ENCODE peak calls at places on chromosomes 13 and 19, in seven cellular contexts. J is PC-3, A is thoracic aorta, I is AG04450, H is heart left ventricle, V is PC-9, C is uterus. U is an unnamed sample.

GRCh38 chr19:56508282-56508778 is 675 bp downstream of the ZNF471 start:
- DNase-seq in J (no peak), A (no peak), I (no peak), H (no peak), V (no peak), C (no peak), U (no peak)

GRCh38 chr19:28404462-28404861 is 808.5 kb downstream of the UQCRFS1 start:
- DNase-seq in J (no peak), A (no peak), I (no peak), H (no peak), V (no peak), C (no peak), U (no peak)

GRCh38 chr19:16074488-16075365 is 1.6 kb upstream of the TPM4 start:
- DNase-seq in J (no peak), A (no peak), I (no peak), H (no peak), V (no peak), C (no peak), U (no peak)

GRCh38 chr13:79658333-79658975 is 177.5 kb downstream of the NDFIP2 start:
- DNase-seq in J (no peak), A (no peak), I (no peak), H (no peak), V (no peak), C (no peak), U (no peak)

GRCh38 chr19:8640402-8641004 is 10.1 kb downstream of the NFILZ start:
- DNase-seq in J (no peak), A (no peak), I (no peak), H (peak), V (no peak), C (no peak), U (no peak)

GRCh38 chr13:71712988-71713653 is 153.9 kb downstream of the DACH1 start:
- DNase-seq in J (no peak), A (no peak), I (no peak), H (peak), V (peak), C (no peak), U (no peak)

GRCh38 chr13:40492511-40492910 is 173.9 kb downstream of the FOXO1 start:
- DNase-seq in J (no peak), A (no peak), I (no peak), H (peak), V (no peak), C (no peak), U (no peak)

GRCh38 chr19:42120276-42121010 is 11.8 kb downstream of the POU2F2 start:
- DNase-seq in J (no peak), A (no peak), I (no peak), H (no peak), V (no peak), C (no peak), U (no peak)

GRCh38 chr13:83765796-83766195 is 116.5 kb downstream of the SLITRK1 start:
- DNase-seq in J (no peak), A (no peak), I (no peak), H (no peak), V (no peak), C (no peak), U (no peak)

GRCh38 chr19:51607920-51608562 is 22.2 kb downstream of the SIGLEC5 start:
- DNase-seq in J (peak), A (no peak), I (peak), H (peak), V (peak), C (peak), U (peak)

GRCh38 chr19:31141301-31141700 is 207.9 kb downstream of the TSHZ3 start:
- DNase-seq in J (no peak), A (no peak), I (no peak), H (no peak), V (no peak), C (no peak), U (no peak)

GRCh38 chr19:40398417-40399056 is 8.6 kb upstream of the HIPK4 start:
- DNase-seq in J (no peak), A (no peak), I (no peak), H (no peak), V (no peak), C (no peak), U (no peak)

GRCh38 chr13:80367473-80367872 is 26.5 kb upstream of the SPRY2 start:
- DNase-seq in J (no peak), A (no peak), I (no peak), H (no peak), V (no peak), C (no peak), U (no peak)

GRCh38 chr19:42380155-42380554 is 9.9 kb downstream of the CNFN start:
- DNase-seq in J (no peak), A (no peak), I (no peak), H (no peak), V (no peak), C (no peak), U (no peak)

GRCh38 chr19:6414033-6414643 is 10.5 kb downstream of the KHSRP start:
- DNase-seq in J (no peak), A (no peak), I (no peak), H (no peak), V (no peak), C (no peak), U (no peak)

GRCh38 chr13:66996503-66996902 is 233.6 kb downstream of the PCDH9 start:
- DNase-seq in J (peak), A (no peak), I (no peak), H (no peak), V (no peak), C (no peak), U (no peak)

GRCh38 chr19:52603558-52604207 is 33.6 kb downstream of the ZNF701 start:
- DNase-seq in J (no peak), A (no peak), I (no peak), H (no peak), V (no peak), C (no peak), U (no peak)

GRCh38 chr19:54186351-54186750 is 3.0 kb downstream of the MBOAT7 start:
- DNase-seq in J (peak), A (no peak), I (no peak), H (no peak), V (no peak), C (no peak), U (no peak)

GRCh38 chr19:7376151-7376852 is 27.6 kb downstream of the ARHGEF18 start:
- DNase-seq in J (peak), A (no peak), I (no peak), H (no peak), V (peak), C (no peak), U (no peak)

GRCh38 chr13:85497652-85498051 is 301.6 kb downstream of the SLITRK6 start:
- DNase-seq in J (peak), A (no peak), I (peak), H (no peak), V (peak), C (no peak), U (peak)

GRCh38 chr13:40070357-40070756 is 414.9 kb downstream of the COG6 start:
- DNase-seq in J (no peak), A (no peak), I (no peak), H (no peak), V (no peak), C (no peak), U (no peak)

GRCh38 chr19:38949580-38950367 is 19.0 kb downstream of the MRPS12 start:
- DNase-seq in J (peak), A (peak), I (no peak), H (peak), V (peak), C (peak), U (no peak)

GRCh38 chr19:4474504-4475136 is 2.5 kb downstream of the HDGFL2 start:
- DNase-seq in J (peak), A (no peak), I (no peak), H (no peak), V (no peak), C (no peak), U (no peak)

GRCh38 chr13:113744197-113745000 is 14.6 kb upstream of the TMEM255B start:
- DNase-seq in J (no peak), A (no peak), I (no peak), H (no peak), V (no peak), C (no peak), U (no peak)

GRCh38 chr13:63081400-63082014 is 1665.9 kb upstream of the PCDH20 start:
- DNase-seq in J (no peak), A (no peak), I (no peak), H (no peak), V (no peak), C (no peak), U (no peak)

GRCh38 chr13:30172593-30173300 is 134.6 kb downstream of the KATNAL1 start:
- DNase-seq in J (no peak), A (no peak), I (no peak), H (no peak), V (no peak), C (peak), U (no peak)

GRCh38 chr13:26558074-26558805 is 757 bp downstream of the WASF3 start:
- DNase-seq in J (no peak), A (no peak), I (no peak), H (peak), V (no peak), C (peak), U (no peak)

GRCh38 chr13:109840201-109840892 is 54.0 kb upstream of the IRS2 start:
- DNase-seq in J (peak), A (no peak), I (no peak), H (no peak), V (peak), C (no peak), U (peak)
- H3K27ac ChIP-seq in J (peak), A (no peak), I (no peak), H (no peak), V (peak), C (no peak), U (peak)

GRCh38 chr19:49165865-49166301 is 8.3 kb downstream of the TRPM4 start:
- DNase-seq in J (no peak), A (no peak), I (no peak), H (no peak), V (no peak), C (no peak), U (no peak)
- H3K27ac ChIP-seq in J (no peak), A (peak), I (no peak), H (peak), V (no peak), C (no peak), U (no peak)

GRCh38 chr19:36006955-36007354 is 1.7 kb downstream of the SYNE4 start:
- DNase-seq in J (no peak), A (no peak), I (no peak), H (no peak), V (no peak), C (no peak), U (no peak)

GRCh38 chr19:36010402-36010801 is 1.8 kb upstream of the SYNE4 start:
- DNase-seq in J (no peak), A (no peak), I (no peak), H (no peak), V (no peak), C (no peak), U (no peak)

GRCh38 chr19:36009633-36010379 is 1.2 kb upstream of the SYNE4 start:
- DNase-seq in J (no peak), A (no peak), I (no peak), H (no peak), V (no peak), C (no peak), U (no peak)

GRCh38 chr19:36008336-36008978 is at the start of gene SYNE4:
- DNase-seq in J (peak), A (no peak), I (no peak), H (no peak), V (peak), C (no peak), U (no peak)

DNA sequence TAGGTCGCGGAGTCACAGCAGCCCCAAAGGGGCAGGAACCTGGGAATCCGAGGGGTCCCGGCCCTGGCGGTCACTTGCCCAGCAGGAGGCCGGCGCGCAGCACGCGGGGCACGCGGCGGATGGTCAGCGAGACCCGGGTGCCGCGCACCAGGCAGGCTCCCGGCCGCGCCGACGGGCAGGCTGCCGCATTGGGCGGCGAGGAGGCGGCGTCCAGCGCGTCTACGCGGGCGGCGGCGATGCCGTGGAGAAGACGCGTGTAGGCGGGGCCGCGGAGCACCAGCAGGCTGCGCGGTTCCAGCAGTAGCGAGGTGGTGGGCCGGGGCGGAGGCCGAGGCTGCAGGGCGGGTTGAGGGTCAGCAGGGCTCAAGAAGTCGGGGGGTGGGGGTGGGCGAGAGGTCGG is 607 bp upstream of the SYNE4 start:
- DNase-seq in J (peak), A (no peak), I (peak), H (peak), V (peak), C (peak), U (no peak)
- H3K27ac ChIP-seq in J (no peak), A (no peak), I (no peak), H (peak), V (no peak), C (peak), U (peak)

GRCh38 chr19:13370948-13371347 is 135.3 kb downstream of the CACNA1A start:
- DNase-seq in J (no peak), A (no peak), I (no peak), H (no peak), V (no peak), C (no peak), U (no peak)
- H3K27ac ChIP-seq in J (no peak), A (no peak), I (no peak), H (no peak), V (no peak), C (no peak), U (no peak)

GRCh38 chr19:17306285-17306714 is 628 bp downstream of the MRPL34 start:
- DNase-seq in J (peak), A (no peak), I (no peak), H (no peak), V (no peak), C (no peak), U (no peak)
- H3K27ac ChIP-seq in J (peak), A (peak), I (peak), H (peak), V (peak), C (peak), U (peak)

GRCh38 chr13:94706854-94707399 is 5.4 kb downstream of the SOX21 start:
- DNase-seq in J (no peak), A (no peak), I (no peak), H (no peak), V (no peak), C (no peak), U (no peak)

GRCh38 chr13:94708971-94709614 is 3.3 kb downstream of the SOX21 start:
- DNase-seq in J (no peak), A (no peak), I (no peak), H (no peak), V (no peak), C (no peak), U (no peak)

GRCh38 chr13:94707400-94708021 is 4.8 kb downstream of the SOX21 start:
- DNase-seq in J (no peak), A (no peak), I (no peak), H (no peak), V (no peak), C (no peak), U (no peak)

GRCh38 chr13:94706101-94706853 is 6.1 kb downstream of the SOX21 start:
- DNase-seq in J (no peak), A (no peak), I (no peak), H (no peak), V (no peak), C (no peak), U (no peak)

GRCh38 chr13:94708031-94708571 is 4.2 kb downstream of the SOX21 start:
- DNase-seq in J (no peak), A (no peak), I (no peak), H (no peak), V (no peak), C (no peak), U (no peak)
- H3K27ac ChIP-seq in J (no peak), A (no peak), I (no peak), H (no peak), V (no peak), C (no peak), U (no peak)

DNA sequence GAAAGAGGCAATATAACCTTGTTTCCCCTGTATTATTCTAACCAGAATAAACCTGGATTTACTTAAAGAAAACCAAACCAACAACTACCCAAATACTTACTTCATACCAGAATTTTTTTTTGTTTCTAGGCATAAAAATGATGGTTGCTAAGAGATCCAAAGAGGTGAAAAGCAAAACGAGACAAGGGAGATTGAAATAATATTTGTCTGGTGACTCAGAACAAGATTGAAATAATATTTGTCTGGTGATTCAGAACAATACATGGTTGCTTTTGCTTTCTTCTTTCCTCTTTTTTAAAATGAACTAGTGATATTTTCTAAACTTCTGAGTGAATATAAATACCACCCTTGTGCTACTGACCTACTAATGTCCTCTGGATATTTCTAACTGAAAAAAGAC is 592.9 kb downstream of the KCTD12 start:
- DNase-seq in J (peak), A (no peak), I (peak), H (no peak), V (no peak), C (no peak), U (no peak)
- H3K27ac ChIP-seq in J (peak), A (no peak), I (no peak), H (peak), V (no peak), C (no peak), U (peak)